ENCODE peak calls at places on chromosomes 5 and 9, in ten cellular contexts. R, L, M, V, Y, O, S, Q, B and E are unnamed samples.

GRCh38 chr5:96079075-96079474 is 117.4 kb upstream of the ELL2 start:
- DNase-seq in L (peak), O (peak), Q (peak), R (peak), B (no peak), V (peak), S (peak), M (peak), Y (peak), E (peak)

GRCh38 chr9:104586496-104587180 is 12.6 kb downstream of the OR13C5 start:
- DNase-seq in O (no peak), S (peak), Q (peak), B (no peak), M (no peak), R (peak), V (no peak), Y (no peak), L (no peak), E (no peak)

GRCh38 chr5:148778891-148779290 is 47.5 kb upstream of the ADRB2 start:
- DNase-seq in Y (no peak), V (no peak), O (no peak), S (no peak), Q (no peak), L (no peak), M (no peak), R (no peak), B (no peak), E (no peak)

GRCh38 chr5:82396871-82397514 is 118.8 kb upstream of the RPS23 start:
- DNase-seq in B (peak), V (peak), L (peak), Y (peak), Q (peak), R (peak), M (peak), S (peak), O (peak), E (peak)

GRCh38 chr9:127918201-127919107 is 1.6 kb upstream of the ST6GALNAC4 start:
- DNase-seq in L (peak), R (no peak), V (no peak), Q (peak), S (peak), M (no peak), O (peak), Y (peak), B (peak), E (no peak)

GRCh38 chr9:135301271-135302263 is 178.0 kb upstream of the PPP1R26 start:
- DNase-seq in Q (no peak), R (no peak), V (no peak), M (no peak), S (no peak), L (no peak), B (peak), Y (no peak), O (no peak), E (no peak)

GRCh38 chr9:84983749-84984148 is 314.2 kb downstream of the NTRK2 start:
- DNase-seq in Q (no peak), B (no peak), O (no peak), L (no peak), R (no peak), S (no peak), V (no peak), M (no peak), Y (no peak), E (no peak)

GRCh38 chr5:74766887-74767578 is at the start of the genes GFM2 and NSA2:
- DNase-seq in M (peak), R (peak), S (peak), V (peak), B (peak), Y (peak), Q (peak), L (peak), O (peak), E (peak)

GRCh38 chr5:71011194-71011792 is 13.8 kb downstream of the NAIP start:
- DNase-seq in V (no peak), L (no peak), Q (no peak), O (no peak), S (no peak), R (no peak), B (no peak), Y (no peak), M (no peak), E (no peak)

GRCh38 chr5:65062684-65063083 is 294.0 kb downstream of the CWC27 start:
- DNase-seq in R (peak), O (peak), Q (peak), B (no peak), V (peak), L (peak), M (peak), S (peak), Y (peak), E (peak)

GRCh38 chr5:66472010-66472409 is 124.2 kb upstream of the MAST4 start:
- DNase-seq in Y (no peak), S (no peak), Q (no peak), O (no peak), B (no peak), L (no peak), V (no peak), R (no peak), M (no peak), E (no peak)
- H3K4me3 ChIP-seq in Y (no peak), S (no peak), Q (no peak), O (no peak), B (no peak), L (no peak), V (no peak), R (no peak), M (no peak), E (no peak)

GRCh38 chr9:137709411-137710101 is 90.8 kb downstream of the EHMT1 start:
- DNase-seq in Q (no peak), B (no peak), V (no peak), O (no peak), M (no peak), S (no peak), Y (no peak), L (no peak), R (no peak), E (no peak)

GRCh38 chr9:137715321-137715720 is 96.5 kb downstream of the EHMT1 start:
- DNase-seq in R (no peak), O (no peak), M (no peak), Y (no peak), B (no peak), Q (no peak), V (peak), L (peak), S (no peak), E (no peak)

GRCh38 chr9:137708590-137709284 is 89.9 kb downstream of the EHMT1 start:
- DNase-seq in R (no peak), M (no peak), Y (no peak), B (no peak), O (no peak), S (no peak), V (peak), L (peak), Q (no peak), E (no peak)

GRCh38 chr9:137710751-137711150 is 91.9 kb downstream of the EHMT1 start:
- DNase-seq in B (no peak), V (no peak), O (no peak), M (no peak), Y (peak), S (peak), R (no peak), L (no peak), Q (peak), E (no peak)

DNA sequence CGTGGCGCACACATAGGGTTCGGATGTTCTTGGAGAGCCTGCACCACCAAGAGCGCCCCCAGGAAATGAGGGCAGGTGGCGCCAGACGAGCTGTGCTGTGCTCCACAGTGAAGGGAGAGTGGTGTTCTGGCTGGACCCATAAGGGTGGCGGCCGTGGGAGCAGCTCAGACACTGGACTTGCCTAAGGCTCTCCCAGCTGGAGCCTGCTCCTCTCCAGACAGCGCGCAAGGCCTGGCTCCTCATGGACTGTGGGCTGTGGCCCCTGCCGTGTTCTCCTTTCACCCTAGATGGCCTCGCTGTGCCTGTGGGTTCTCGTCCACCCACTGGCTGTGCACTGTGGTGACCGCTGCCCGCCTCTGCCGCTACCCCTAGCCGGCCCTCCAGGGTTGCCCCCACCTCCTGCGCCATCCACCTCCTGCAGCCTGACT is 92.9 kb downstream of the EHMT1 start:
- DNase-seq in L (no peak), Q (no peak), S (no peak), B (no peak), V (no peak), O (no peak), R (no peak), Y (no peak), M (no peak), E (no peak)
- TF ChIP-seq CTCF in L (no peak), Q (no peak), S (no peak), B (no peak), V (no peak), O (no peak), R (no peak), Y (no peak), M (no peak), E (no peak)

DNA sequence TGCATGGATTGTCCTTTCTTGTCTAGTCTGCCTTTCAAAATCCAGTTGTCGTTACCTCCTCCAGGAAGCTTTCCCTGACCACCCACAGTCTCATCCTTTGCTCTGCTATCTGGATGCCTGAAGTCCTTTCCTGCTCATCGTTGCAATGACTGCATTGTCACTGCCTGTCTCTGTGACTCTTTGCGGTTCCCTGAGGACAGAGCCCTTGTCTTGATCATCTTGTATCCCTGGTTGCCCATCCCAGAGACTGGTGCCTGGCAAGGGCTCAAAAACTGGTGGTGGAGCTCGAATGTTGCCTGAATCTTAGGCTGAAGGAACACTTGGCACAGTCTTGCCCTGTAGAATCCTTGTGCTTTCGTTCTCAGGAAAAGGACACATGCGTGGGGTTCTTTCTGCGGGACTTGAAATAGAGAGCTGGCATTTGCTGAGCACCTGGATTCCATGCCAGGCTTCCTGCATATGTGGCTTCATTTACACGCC is 2.4 kb downstream of the NEURL1B start:
- DNase-seq in L (no peak), R (no peak), Q (no peak), Y (no peak), V (no peak), M (no peak), O (no peak), S (no peak), B (no peak), E (no peak)
- H3K4me3 ChIP-seq in L (no peak), R (no peak), Q (no peak), Y (no peak), V (no peak), M (no peak), O (no peak), S (no peak), B (no peak), E (no peak)

GRCh38 chr5:140883927-140884697 is 2.2 kb downstream of the PCDHA13 start:
- DNase-seq in L (no peak), B (no peak), Y (no peak), M (no peak), Q (no peak), R (no peak), S (no peak), V (no peak), O (no peak), E (no peak)

GRCh38 chr5:140877262-140877581 is 2.1 kb downstream of the PCDHA12 start:
- DNase-seq in Q (no peak), O (no peak), S (no peak), B (peak), M (no peak), Y (no peak), L (no peak), R (no peak), V (no peak), E (no peak)

GRCh38 chr5:140883373-140883772 is 1.4 kb downstream of the PCDHA13 start:
- DNase-seq in B (no peak), S (no peak), O (no peak), Q (no peak), Y (no peak), L (no peak), R (no peak), V (no peak), M (no peak), E (no peak)

GRCh38 chr5:140882591-140882899 is 621 bp downstream of the PCDHA13 start:
- DNase-seq in V (peak), B (no peak), S (no peak), L (peak), M (no peak), R (no peak), O (peak), Y (no peak), Q (no peak), E (no peak)

GRCh38 chr5:140881889-140882590 is at the start of gene PCDHA13:
- DNase-seq in Y (no peak), L (peak), R (no peak), V (peak), S (no peak), O (peak), Q (peak), M (no peak), B (peak), E (no peak)
- TF ChIP-seq CTCF in Y (no peak), L (peak), R (no peak), V (peak), S (no peak), O (peak), Q (no peak), M (no peak), B (no peak), E (no peak)